ENCODE peak calls at places on chromosomes 5 and 9, in ten cellular contexts. C is A549, N is heart left ventricle, F is K562, E is stomach, K is ovary, R is adrenal gland, D is sigmoid colon, P is gastrocnemius medialis, Q is lower leg skin. X is an unnamed sample.

GRCh38 chr5:137733922-137734695 is 1.8 kb downstream of the KLHL3 start:
- DNase-seq in C (no peak), N (no peak), K (no peak), R (no peak), Q (no peak), P (no peak), E (no peak), F (no peak), D (no peak), X (no peak)

GRCh38 chr5:68343421-68343826 is 127.9 kb downstream of the PIK3R1 start:
- DNase-seq in F (peak; percentile 69), E (peak; percentile 46), C (peak; percentile 38), D (peak; percentile 76), R (peak; percentile 93), K (peak; percentile 53), P (peak; percentile 89), N (peak; percentile 41), Q (no peak), X (no peak)

GRCh38 chr5:56588636-56589485 is 226.5 kb upstream of the MAP3K1 start:
- DNase-seq in F (no peak), E (peak; percentile 32), D (peak; percentile 74), R (peak; percentile 54), K (peak; percentile 27), P (peak; percentile 66), Q (peak; percentile 94), N (peak; percentile 68), C (no peak), X (peak; percentile 30)

GRCh38 chr9:133767625-133768024 is 29.5 kb upstream of the SARDH start:
- DNase-seq in N (no peak), R (peak; percentile 41), K (no peak), F (no peak), E (peak; percentile 7), D (peak; percentile 38), Q (peak; percentile 40), C (no peak), P (no peak), X (no peak)

GRCh38 chr9:4904322-4905134 is 80.5 kb upstream of the JAK2 start:
- DNase-seq in C (peak; percentile 61), E (no peak), F (no peak), N (no peak), R (no peak), K (no peak), D (no peak), P (no peak), Q (no peak), X (no peak)

GRCh38 chr5:124253421-124253820 is 493.0 kb downstream of the ZNF608 start:
- DNase-seq in D (no peak), C (no peak), F (no peak), N (no peak), R (no peak), Q (no peak), E (no peak), P (no peak), K (no peak), X (no peak)

GRCh38 chr9:131259432-131259885 is 16.9 kb downstream of the FAM78A start:
- DNase-seq in Q (no peak), K (no peak), C (no peak), D (no peak), P (no peak), N (no peak), E (no peak), R (no peak), F (peak; percentile 16), X (no peak)

GRCh38 chr5:178376906-178377582 is 144.4 kb upstream of the PHYKPL start:
- DNase-seq in R (no peak), K (no peak), D (no peak), F (no peak), N (no peak), P (no peak), Q (no peak), C (no peak), E (no peak), X (no peak)

DNA sequence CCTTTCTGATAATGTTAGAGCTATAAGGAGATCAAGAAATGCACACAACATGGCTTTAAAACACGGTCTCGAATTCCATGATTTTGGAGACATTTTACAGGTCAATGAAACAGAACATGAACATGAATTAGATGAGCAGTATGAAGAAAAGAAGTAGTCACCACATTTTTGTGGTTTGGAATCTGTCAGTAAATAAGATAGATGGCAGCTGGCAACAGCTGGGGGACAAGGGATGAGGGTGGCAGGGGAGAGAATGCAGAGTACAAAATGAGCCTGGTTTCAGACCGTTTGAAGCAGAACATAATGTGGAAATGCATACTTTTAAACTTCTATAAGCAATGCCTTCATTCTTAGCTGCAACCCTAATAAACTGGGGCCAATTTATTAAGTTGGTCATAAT is 107.1 kb downstream of the OXCT1 start:
- DNase-seq in P (no peak), C (no peak), K (no peak), R (no peak), N (no peak), F (no peak), E (no peak), D (no peak), Q (no peak), X (no peak)
- H3K4me3 ChIP-seq in P (no peak overlapping the region), C (no peak overlapping the region), K (no peak overlapping the region), R (no peak overlapping the region), N (no peak overlapping the region), F (no peak overlapping the region), E (no peak overlapping the region), D (no peak overlapping the region), Q (no peak overlapping the region), X (no peak overlapping the region)

DNA sequence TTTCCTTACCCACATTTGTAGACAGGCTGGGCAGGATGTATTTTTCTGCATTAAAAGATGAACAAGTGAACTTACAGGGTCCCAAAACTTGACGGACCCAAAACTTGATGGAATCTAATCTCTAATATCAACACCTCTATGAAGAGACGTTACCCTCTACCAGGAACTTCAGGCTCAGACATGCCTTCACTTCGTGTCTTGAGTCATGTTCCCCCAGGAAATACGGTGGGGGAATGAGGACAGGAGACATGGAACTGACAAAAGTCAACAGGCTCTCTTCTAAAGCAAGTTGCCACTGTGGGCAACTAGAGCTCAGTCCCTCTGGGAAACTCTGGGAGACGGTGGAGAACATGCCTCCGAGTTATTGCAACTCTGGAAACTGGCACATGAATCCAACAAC is 196.1 kb downstream of the PAPPA start:
- DNase-seq in N (no peak), P (no peak), K (no peak), Q (no peak), F (no peak), D (no peak), E (no peak), C (no peak), R (no peak), X (no peak)
- TF ChIP-seq POLR2A in N (no peak), P (no peak), K (no peak), Q (no peak), F (no peak), D (no peak), E (no peak), C (no peak), R (no peak), X (no peak)

GRCh38 chr5:128885649-128886255 is 79.5 kb upstream of the SLC27A6 start:
- DNase-seq in K (no peak), D (no peak), E (no peak), P (no peak), F (no peak), Q (no peak), N (no peak), R (no peak), C (no peak), X (no peak)
- H3K4me3 ChIP-seq in K (no peak overlapping the region), D (no peak overlapping the region), E (no peak overlapping the region), P (no peak overlapping the region), F (no peak overlapping the region), Q (no peak overlapping the region), N (no peak overlapping the region), R (no peak overlapping the region), C (no peak overlapping the region), X (no peak overlapping the region)

DNA sequence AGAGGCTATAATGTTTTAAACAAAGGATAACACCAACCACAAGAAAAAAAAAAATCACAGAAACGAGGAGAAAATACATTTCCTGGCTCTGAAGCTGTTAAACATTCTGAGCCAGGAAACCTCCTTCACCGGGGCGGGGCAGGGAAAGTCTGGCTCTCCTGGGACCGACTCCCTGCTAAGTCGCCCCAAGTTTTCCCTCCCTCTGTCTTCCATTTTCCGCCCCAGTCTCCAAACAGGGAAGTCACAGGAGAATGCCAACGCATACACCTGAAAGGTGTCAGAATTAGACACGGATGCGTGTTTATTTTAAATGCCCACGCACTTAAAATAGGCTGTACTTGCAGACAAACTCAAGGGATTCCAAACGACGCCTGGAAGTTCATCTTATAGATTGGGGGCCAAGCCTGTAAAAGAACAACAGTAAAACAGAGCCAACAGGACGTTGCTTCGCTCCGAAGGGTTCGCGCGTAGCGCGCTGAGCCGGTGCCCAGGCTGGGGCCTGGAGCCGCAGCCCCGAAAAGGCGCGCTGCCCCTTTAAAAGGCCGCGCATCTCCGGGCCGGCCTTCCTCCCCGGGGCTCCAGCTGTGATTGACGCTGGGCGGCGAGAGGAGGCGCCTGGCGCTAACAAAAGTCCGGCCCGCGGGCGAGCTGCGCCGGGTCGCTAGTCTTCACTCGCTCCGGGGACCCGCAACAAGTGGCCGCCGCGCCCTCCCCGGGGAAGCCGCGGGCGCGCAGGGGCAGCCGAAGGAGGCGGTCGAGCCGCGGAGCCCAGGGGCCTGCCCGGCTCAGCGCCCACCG is at the start of gene FBXL7:
- DNase-seq in D (peak; percentile 92), F (no peak), R (peak; percentile 90), C (peak; percentile 61), N (peak; percentile 88), E (peak; percentile 37), K (peak; percentile 83), Q (peak; percentile 95), P (peak; percentile 55), X (no peak)
- TF ChIP-seq POLR2A in D (no peak), F (no peak), R (peak; percentile 71), C (peak; percentile 34), N (peak; percentile 57), E (no peak), K (no peak), Q (no peak), P (peak; percentile 33), X (no peak)

GRCh38 chr9:128411373-128412119 is 9.1 kb upstream of the CERCAM start:
- DNase-seq in D (no peak), F (no peak), E (no peak), P (no peak), C (no peak), Q (no peak), K (no peak), N (no peak), R (no peak), X (no peak)
- H3K4me3 ChIP-seq in D (no peak overlapping the region), F (no peak overlapping the region), E (no peak overlapping the region), P (no peak overlapping the region), C (no peak overlapping the region), Q (no peak overlapping the region), K (no peak overlapping the region), N (no peak overlapping the region), R (no peak overlapping the region), X (no peak overlapping the region)